ENCODE peak calls at places on chromosome 16, in seven cellular contexts. K is neuronal stem cell, Q is IMR-90, R is H1, I is mesenchymal stem cell, J is mesendoderm, D is H9. L is an unnamed sample.

GRCh38 chr16:56732832-56733231 is 2.9 kb downstream of the NUP93 start:
- DNase-seq in K (no peak), Q (no peak), R (no peak), I (no peak), J (no peak), D (no peak), L (no peak)

GRCh38 chr16:47058295-47059086 is 85.0 kb upstream of the DNAJA2 start:
- DNase-seq in K (no peak), Q (no peak), R (no peak), I (no peak), J (no peak), D (no peak), L (no peak)

GRCh38 chr16:12089492-12090161 is 113.1 kb downstream of the SNX29 start:
- DNase-seq in K (no peak), Q (peak; percentile 81), R (no peak), I (peak; percentile 81), J (peak; percentile 64), D (peak; percentile 63), L (no peak)

GRCh38 chr16:22008215-22009142 is 568 bp downstream of the MOSMO start:
- DNase-seq in K (no peak), Q (no peak), R (no peak), I (peak; percentile 40), J (no peak), D (no peak), L (no peak)

GRCh38 chr16:85169333-85170065 is 57.2 kb upstream of the CIBAR2 start:
- DNase-seq in K (no peak), Q (no peak), R (no peak), I (no peak), J (peak; percentile 44), D (no peak), L (peak; percentile 45)

GRCh38 chr16:50611995-50612848 is 64.0 kb downstream of the NKD1 start:
- DNase-seq in K (no peak), Q (no peak), R (no peak), I (no peak), J (no peak), D (no peak), L (no peak)

GRCh38 chr16:29304251-29304900 is 102.1 kb downstream of the NPIPB11 start:
- DNase-seq in K (no peak), Q (no peak), R (no peak), I (no peak), J (no peak), D (no peak), L (no peak)

GRCh38 chr16:77652399-77652798 is 69.9 kb upstream of the NUDT7 start:
- DNase-seq in K (no peak), Q (no peak), R (no peak), I (no peak), J (no peak), D (no peak), L (no peak)

GRCh38 chr16:81163671-81164070 is 67.5 kb upstream of the GCSH start:
- DNase-seq in K (no peak), Q (no peak), R (no peak), I (no peak), J (no peak), D (no peak), L (peak; percentile 91)

GRCh38 chr16:74797414-74797813 is 22.8 kb upstream of the FA2H start:
- DNase-seq in K (no peak), Q (no peak), R (no peak), I (no peak), J (no peak), D (no peak), L (no peak)

GRCh38 chr16:10840703-10841102 is 22.1 kb upstream of the TVP23A start:
- DNase-seq in K (no peak), Q (no peak), R (no peak), I (no peak), J (no peak), D (no peak), L (no peak)

GRCh38 chr16:88499836-88500251 is 46.8 kb downstream of the ZFPM1 start:
- DNase-seq in K (no peak), Q (no peak), R (no peak), I (no peak), J (no peak), D (no peak), L (no peak)

GRCh38 chr16:22661161-22661647 is 150.5 kb downstream of the NPIPB5 start:
- DNase-seq in K (no peak), Q (no peak), R (no peak), I (no peak), J (no peak), D (peak; percentile 21), L (no peak)

GRCh38 chr16:50208460-50208931 is 55.4 kb downstream of the TENT4B start:
- DNase-seq in K (no peak), Q (peak; percentile 73), R (no peak), I (peak; percentile 51), J (no peak), D (no peak), L (peak; percentile 70)

DNA sequence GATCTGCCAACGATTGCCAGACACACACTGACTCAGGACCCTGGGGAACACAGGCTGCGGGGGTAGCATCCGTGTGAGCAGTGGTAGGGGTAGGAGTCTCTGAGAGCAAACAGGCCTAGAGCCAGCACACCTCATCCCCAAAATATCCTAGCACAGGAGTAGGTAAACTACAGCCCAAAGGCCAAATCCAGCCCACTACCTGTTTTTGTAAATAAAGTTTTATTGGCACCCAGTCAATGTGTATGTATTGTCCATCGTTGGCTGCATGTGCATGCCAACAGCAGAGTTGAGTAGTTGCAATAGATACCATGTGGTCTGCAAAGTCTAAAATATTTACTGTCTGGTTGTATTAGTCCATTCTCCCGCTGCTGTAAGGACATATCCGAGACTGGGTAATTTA is 55.5 kb upstream of the GPRC5B start:
- DNase-seq in K (no peak), Q (no peak), R (no peak), I (no peak), J (no peak), D (no peak), L (no peak)
- H2BK5ac ChIP-seq in K (no peak overlapping the region), Q (no peak overlapping the region), R (no peak overlapping the region), I (no peak overlapping the region), J (no peak overlapping the region), D (no peak overlapping the region), L (no peak overlapping the region)

GRCh38 chr16:14424595-14424994 is 205.5 kb downstream of the PARN start:
- DNase-seq in K (no peak), Q (no peak), R (no peak), I (no peak), J (no peak), D (no peak), L (no peak)

GRCh38 chr16:14428043-14428442 is 202.0 kb downstream of the PARN start:
- DNase-seq in K (no peak), Q (no peak), R (no peak), I (no peak), J (no peak), D (no peak), L (no peak)

GRCh38 chr16:14423344-14423743 is 206.7 kb downstream of the PARN start:
- DNase-seq in K (no peak), Q (no peak), R (no peak), I (no peak), J (no peak), D (no peak), L (no peak)

GRCh38 chr16:14427371-14427948 is 202.6 kb downstream of the PARN start:
- DNase-seq in K (no peak), Q (peak; percentile 31), R (no peak), I (peak; percentile 35), J (no peak), D (no peak), L (no peak)
- H2BK120ac ChIP-seq in K (no peak overlapping the region), Q (no peak overlapping the region), R (no peak overlapping the region), I (no peak overlapping the region), J (no peak overlapping the region), D (no peak overlapping the region), L (no peak overlapping the region)

GRCh38 chr16:55572439-55572838 is 6.0 kb downstream of the CAPNS2 start:
- DNase-seq in K (no peak), Q (no peak), R (no peak), I (no peak), J (no peak), D (no peak), L (no peak)
- H2BK5ac ChIP-seq in K (no peak overlapping the region), Q (no peak overlapping the region), R (no peak overlapping the region), I (no peak overlapping the region), J (no peak overlapping the region), D (no peak overlapping the region), L (no peak overlapping the region)

DNA sequence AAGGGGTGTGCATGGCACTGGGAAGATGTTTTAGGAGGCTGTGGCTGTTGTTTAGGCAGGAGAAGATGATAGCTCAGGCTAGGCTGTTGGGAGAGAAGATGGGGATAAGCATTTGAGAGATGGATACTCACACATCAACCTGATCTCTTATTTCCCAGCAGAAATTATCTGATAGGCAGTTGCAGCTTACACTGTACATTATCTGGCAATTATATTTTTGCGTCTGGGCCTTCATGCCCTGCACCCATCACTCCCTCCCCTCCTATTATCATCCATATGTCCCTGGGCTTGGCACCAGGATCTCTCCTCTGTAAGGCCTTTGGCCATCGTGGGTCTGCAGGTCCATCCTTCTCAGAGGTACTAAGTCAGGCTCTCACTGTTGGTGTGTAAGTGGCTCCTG is 401.0 kb upstream of the EEF2KMT start:
- DNase-seq in K (no peak), Q (no peak), R (no peak), I (no peak), J (no peak), D (no peak), L (no peak)
- H2BK120ac ChIP-seq in K (no peak overlapping the region), Q (no peak overlapping the region), R (no peak overlapping the region), I (no peak overlapping the region), J (no peak overlapping the region), D (no peak overlapping the region), L (no peak overlapping the region)

DNA sequence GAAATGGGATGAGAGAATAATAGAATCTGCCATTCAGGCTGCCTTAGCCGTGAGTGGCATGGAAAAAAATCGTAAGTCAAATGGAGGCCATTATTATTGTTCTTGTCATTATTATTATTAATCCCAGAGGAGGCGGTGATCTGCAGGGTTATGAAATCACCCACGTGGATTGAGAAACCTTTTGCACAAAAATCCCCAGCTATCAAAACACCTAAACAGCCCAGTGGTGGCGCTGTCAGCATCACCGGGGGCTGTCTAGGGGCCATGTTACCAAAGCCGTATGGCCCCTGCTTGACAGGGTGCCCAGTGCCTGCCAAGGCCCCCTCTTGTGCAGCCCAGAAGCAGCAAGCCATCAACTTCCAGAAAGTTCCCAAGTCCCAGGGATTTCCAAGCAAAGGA is 25.2 kb downstream of the CNGB1 start:
- DNase-seq in K (no peak), Q (no peak), R (no peak), I (peak; percentile 4), J (no peak), D (no peak), L (no peak)
- H2BK5ac ChIP-seq in K (no peak overlapping the region), Q (no peak overlapping the region), R (no peak overlapping the region), I (no peak overlapping the region), J (no peak overlapping the region), D (no peak overlapping the region), L (no peak overlapping the region)

DNA sequence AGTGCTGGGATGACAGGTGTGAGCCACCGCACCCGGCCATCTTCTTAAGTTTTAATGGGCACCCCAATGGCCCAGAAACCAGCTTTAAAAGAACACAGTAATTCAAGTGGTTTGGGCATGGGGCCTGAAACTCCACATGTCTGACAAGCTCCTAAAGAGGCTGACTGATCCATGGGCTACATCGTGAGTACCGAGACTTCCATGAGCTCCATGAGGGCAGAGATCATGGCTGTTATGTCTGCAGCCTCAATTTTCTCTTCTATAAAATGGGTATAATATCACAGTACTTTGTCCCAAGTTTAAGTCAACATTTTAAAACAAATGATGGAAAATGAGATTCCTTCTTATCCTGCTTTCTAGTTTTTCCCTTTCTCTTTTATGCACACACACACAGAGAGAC is 397.6 kb upstream of the MAF start:
- DNase-seq in K (no peak), Q (no peak), R (no peak), I (no peak), J (no peak), D (no peak), L (no peak)
- H2BK120ac ChIP-seq in K (no peak overlapping the region), Q (no peak overlapping the region), R (no peak overlapping the region), I (no peak overlapping the region), J (no peak overlapping the region), D (no peak overlapping the region), L (no peak overlapping the region)

L was measured in trophoblast cell.